ENCODE peak calls at places on chromosomes 5 and 9, in six cellular contexts. I is SHP77 treated with DMSO at 0.1 percent for 48 hours, N is T-helper 17 cell, D is NCI-H69, Z is COR-L47, F is foreskin fibroblast. P is an unnamed sample.

GRCh38 chr9:136683173-136683745 is 4.0 kb downstream of the AGPAT2 start:
- DNase-seq in N (no peak), I (no peak), D (no peak), Z (no peak), F (no peak), P (no peak)

GRCh38 chr5:53820119-53820801 is 259.8 kb downstream of the NDUFS4 start:
- DNase-seq in Z (peak; percentile 14), N (no peak), D (peak; percentile 18), I (no peak), F (no peak), P (no peak)

GRCh38 chr9:104977580-104977979 is 49.6 kb upstream of the ABCA1 start:
- DNase-seq in I (no peak), D (no peak), N (no peak), F (no peak), Z (no peak), P (no peak)

GRCh38 chr9:100641166-100641565 is 63.3 kb downstream of the CAVIN4 start:
- DNase-seq in N (no peak), Z (no peak), I (no peak), F (no peak), D (no peak), P (no peak)

GRCh38 chr9:98097836-98098235 is 21.2 kb downstream of the TRIM14 start:
- DNase-seq in F (no peak), N (peak; percentile 56), Z (no peak), D (peak; percentile 17), I (no peak), P (no peak)

GRCh38 chr5:177458912-177459350 is 12.3 kb downstream of the PRR7 start:
- DNase-seq in Z (peak; percentile 33), I (no peak), N (no peak), F (peak; percentile 69), D (peak; percentile 54), P (no peak)

GRCh38 chr5:82924241-82924989 is 152.8 kb downstream of the TMEM167A start:
- DNase-seq in D (no peak), N (no peak), F (no peak), Z (no peak), I (no peak), P (no peak)

GRCh38 chr9:105647595-105648349 is 14.5 kb upstream of the TAL2 start:
- DNase-seq in Z (no peak), I (no peak), D (peak; percentile 35), F (peak; percentile 4), N (no peak), P (no peak)

GRCh38 chr9:20012232-20012631 is 223.4 kb upstream of the SLC24A2 start:
- DNase-seq in N (no peak), F (no peak), Z (no peak), D (no peak), I (no peak), P (no peak)

GRCh38 chr9:109483771-109484442 is 14.2 kb downstream of the PTPN3 start:
- DNase-seq in I (no peak), F (no peak), N (no peak), D (peak; percentile 18), Z (no peak), P (no peak)

GRCh38 chr5:170846416-170846815 is 15.4 kb upstream of the RANBP17 start:
- DNase-seq in D (no peak), Z (no peak), N (no peak), F (no peak), I (no peak), P (no peak)

GRCh38 chr5:171850354-171850947 is 64.8 kb downstream of the SMIM23 start:
- DNase-seq in Z (peak; percentile 18), F (peak; percentile 27), N (no peak), I (no peak), D (peak; percentile 32), P (no peak)

GRCh38 chr9:88751781-88752180 is 216.8 kb downstream of the NXNL2 start:
- DNase-seq in Z (no peak), D (no peak), I (no peak), N (no peak), F (no peak), P (no peak)

GRCh38 chr9:86369810-86370209 is 15.6 kb upstream of the TUT7 start:
- DNase-seq in F (no peak), I (no peak), N (no peak), D (no peak), Z (no peak), P (no peak)

GRCh38 chr5:101288633-101289032 is 385.6 kb upstream of the ST8SIA4 start:
- DNase-seq in D (no peak), N (no peak), F (no peak), Z (no peak), I (no peak), P (no peak)

GRCh38 chr9:80326105-80326504 is 754.3 kb downstream of the TLE4 start:
- DNase-seq in N (no peak), Z (no peak), I (no peak), D (peak; percentile 5), F (peak; percentile 53), P (no peak)

GRCh38 chr5:96538831-96539250 is 105.8 kb upstream of the PCSK1 start:
- DNase-seq in N (no peak), I (no peak), Z (no peak), D (peak; percentile 35), F (peak; percentile 52), P (no peak)

GRCh38 chr5:82956600-82956999 is 120.6 kb downstream of the TMEM167A start:
- DNase-seq in Z (no peak), N (no peak), I (no peak), F (no peak), D (no peak), P (no peak)

GRCh38 chr9:23962101-23962500 is 136.1 kb upstream of the ELAVL2 start:
- DNase-seq in F (no peak), I (no peak), Z (no peak), N (no peak), D (no peak), P (no peak)

GRCh38 chr5:2017540-2018389 is 135.0 kb upstream of the IRX4 start:
- DNase-seq in F (peak; percentile 15), N (no peak), Z (no peak), D (peak; percentile 7), I (no peak), P (no peak)

GRCh38 chr5:38453506-38453905 is 102.9 kb downstream of the LIFR start:
- DNase-seq in I (no peak), F (no peak), N (peak; percentile 11), D (no peak), Z (no peak), P (no peak)

GRCh38 chr5:12125895-12126294 is 221.6 kb upstream of the CTNND2 start:
- DNase-seq in Z (no peak), I (no peak), F (no peak), D (no peak), N (no peak), P (no peak)

GRCh38 chr9:77375956-77376532 is 198.7 kb downstream of the VPS13A start:
- DNase-seq in F (peak; percentile 58), Z (no peak), I (no peak), D (no peak), N (no peak), P (no peak)

GRCh38 chr5:74490814-74491213 is 149.7 kb downstream of the ENC1 start:
- DNase-seq in F (no peak), I (no peak), Z (no peak), N (no peak), D (no peak), P (no peak)

GRCh38 chr5:147935032-147935431 is 28.7 kb upstream of the C5orf46 start:
- DNase-seq in N (no peak), Z (peak; percentile 52), F (peak; percentile 4), I (no peak), D (peak; percentile 87), P (peak; percentile 15)

P was measured in pulmonary artery endothelial cell.